ENCODE peak calls at places on chromosomes 3 and 15, in five cellular contexts. M is epithelial cell of esophagus, R is erythroblast, E is EH, T is nephron progenitor cell. F is an unnamed sample.

GRCh38 chr3:141345951-141346817 is 22.1 kb upstream of the ZBTB38 start:
- DNase-seq in M (no peak), R (no peak), E (no peak), T (no peak), F (no peak)

GRCh38 chr15:57751177-57751800 is 44.8 kb downstream of the POLR2M start:
- DNase-seq in M (peak), R (no peak), E (peak), T (no peak), F (peak)

GRCh38 chr15:79595271-79595670 is 163.1 kb downstream of the MINAR1 start:
- DNase-seq in M (no peak), R (no peak), E (no peak), T (no peak), F (no peak)

GRCh38 chr3:41295740-41296139 is 96.4 kb downstream of the CTNNB1 start:
- DNase-seq in M (no peak), R (no peak), E (no peak), T (no peak), F (no peak)

GRCh38 chr15:98583758-98584157 is 64.6 kb upstream of the IGF1R start:
- DNase-seq in M (no peak), R (no peak), E (no peak), T (no peak), F (no peak)

GRCh38 chr3:174270841-174271240 is 588.3 kb upstream of the NAALADL2 start:
- DNase-seq in M (peak), R (no peak), E (peak), T (no peak), F (peak)

GRCh38 chr3:165259518-165260193 is 63.5 kb upstream of the SLITRK3 start:
- DNase-seq in M (peak), R (peak), E (no peak), T (no peak), F (peak)

GRCh38 chr15:43974852-43975251 is 148.1 kb downstream of the WDR76 start:
- DNase-seq in M (no peak), R (no peak), E (no peak), T (no peak), F (no peak)

GRCh38 chr15:70376929-70377691 is 279.4 kb upstream of the TLE3 start:
- DNase-seq in M (peak), R (peak), E (peak), T (peak), F (no peak)

GRCh38 chr3:127732303-127732702 is 59.6 kb downstream of the ABTB1 start:
- DNase-seq in M (no peak), R (no peak), E (no peak), T (no peak), F (no peak)

GRCh38 chr3:45599424-45599886 is 4.9 kb downstream of the LIMD1 start:
- DNase-seq in M (no peak), R (no peak), E (no peak), T (no peak), F (no peak)

GRCh38 chr15:31352911-31353811 is 26.5 kb downstream of the KLF13 start:
- DNase-seq in M (no peak), R (no peak), E (peak), T (no peak), F (no peak)

GRCh38 chr15:28093761-28094535 is 5.2 kb downstream of the OCA2 start:
- DNase-seq in M (no peak), R (no peak), E (no peak), T (no peak), F (no peak)

GRCh38 chr15:64634576-64635485 is 140.6 kb downstream of the RBPMS2 start:
- DNase-seq in M (peak), R (peak), E (peak), T (peak), F (no peak)

GRCh38 chr3:104526901-104527401 is 839.8 kb upstream of the ALCAM start:
- DNase-seq in M (no peak), R (no peak), E (no peak), T (no peak), F (no peak)

GRCh38 chr15:65084500-65085206 is 8.1 kb downstream of the KBTBD13 start:
- DNase-seq in M (no peak), R (no peak), E (no peak), T (no peak), F (no peak)

GRCh38 chr3:159856496-159857098 is 132.0 kb upstream of the IL12A start:
- DNase-seq in M (no peak), R (no peak), E (no peak), T (peak), F (no peak)

GRCh38 chr15:47872869-47873301 is 155.6 kb downstream of the SEMA6D start:
- DNase-seq in M (no peak), R (no peak), E (no peak), T (no peak), F (no peak)

GRCh38 chr3:125107861-125108567 is 52.2 kb upstream of the HEG1 start:
- DNase-seq in M (peak), R (peak), E (peak), T (no peak), F (peak)

GRCh38 chr3:136351351-136351750 is 101.2 kb downstream of the PCCB start:
- DNase-seq in M (no peak), R (no peak), E (peak), T (no peak), F (no peak)

GRCh38 chr3:129226374-129226773 is 23.0 kb upstream of the COPG1 start:
- DNase-seq in M (peak), R (peak), E (peak), T (no peak), F (peak)

GRCh38 chr15:90645873-90646605 is 71.1 kb upstream of the BLM start:
- DNase-seq in M (peak), R (no peak), E (no peak), T (no peak), F (no peak)

GRCh38 chr15:89299896-89300295 is 34.7 kb downstream of the POLG start:
- DNase-seq in M (peak), R (no peak), E (peak), T (no peak), F (peak)

GRCh38 chr3:190326930-190327329 is 4.7 kb upstream of the CLDN1 start:
- DNase-seq in M (no peak), R (no peak), E (peak), T (no peak), F (peak)

GRCh38 chr3:129017531-129017899 is 16.4 kb downstream of the EFCC1 start:
- DNase-seq in M (no peak), R (no peak), E (no peak), T (no peak), F (no peak)

GRCh38 chr3:48832691-48833090 is 15.0 kb downstream of the PRKAR2A start:
- DNase-seq in M (no peak), R (no peak), E (no peak), T (no peak), F (no peak)

GRCh38 chr3:101732240-101732641 is 7.8 kb downstream of the CEP97 start:
- DNase-seq in M (no peak), R (peak), E (no peak), T (no peak), F (no peak)

GRCh38 chr15:38128389-38128788 is 124.2 kb upstream of the SPRED1 start:
- DNase-seq in M (peak), R (no peak), E (peak), T (no peak), F (peak)

GRCh38 chr3:147392083-147392916 is 14.0 kb downstream of the ZIC4 start:
- DNase-seq in M (no peak), R (no peak), E (peak), T (peak), F (no peak)

GRCh38 chr15:78810003-78810376 is 1.3 kb downstream of the ADAMTS7 start:
- DNase-seq in M (no peak), R (no peak), E (no peak), T (no peak), F (no peak)

GRCh38 chr3:42692667-42693529 is 7.6 kb downstream of the KLHL40 start:
- DNase-seq in M (peak), R (no peak), E (no peak), T (no peak), F (peak)

GRCh38 chr15:40100947-40101905 is 7.5 kb downstream of the BMF start:
- DNase-seq in M (peak), R (no peak), E (no peak), T (no peak), F (peak)

GRCh38 chr15:48273047-48273446 is 58.2 kb upstream of the DUT start:
- DNase-seq in M (no peak), R (no peak), E (no peak), T (no peak), F (no peak)

GRCh38 chr3:42014949-42015533 is 53.1 kb upstream of the ULK4 start:
- DNase-seq in M (no peak), R (peak), E (peak), T (peak), F (no peak)

GRCh38 chr3:139353920-139354556 is 10.2 kb downstream of the MRPS22 start:
- DNase-seq in M (peak), R (peak), E (peak), T (no peak), F (peak)

GRCh38 chr3:171351676-171352075 is 108.5 kb downstream of the TNIK start:
- DNase-seq in M (peak), R (peak), E (peak), T (no peak), F (peak)

F was measured in PC-3.